ENCODE peak calls at places on chromosomes 16 and 17, in four cellular contexts. S is CD8-positive, alpha-beta T cell; N is AG10803; J is breast epithelium. L is an unnamed sample.

GRCh38 chr16:57530104-57530522 is 6.3 kb downstream of the CCDC102A start:
- DNase-seq in J (no peak), N (peak), S (peak), L (peak)

GRCh38 chr16:66590322-66590721 is 11.1 kb downstream of the CMTM2 start:
- DNase-seq in S (no peak), J (no peak), N (no peak), L (no peak)

GRCh38 chr16:67729636-67730248 is 10.6 kb upstream of the GFOD2 start:
- DNase-seq in J (no peak), S (no peak), N (no peak), L (no peak)

GRCh38 chr17:81814748-81815645 is 11.0 kb downstream of the GCGR start:
- DNase-seq in S (no peak), J (no peak), N (no peak), L (no peak)

GRCh38 chr16:85330694-85331188 is 218.5 kb upstream of the CIBAR2 start:
- DNase-seq in J (no peak), N (peak), S (peak), L (peak)

GRCh38 chr17:59812139-59812538 is 80.6 kb downstream of the TUBD1 start:
- DNase-seq in N (no peak), S (no peak), J (no peak), L (no peak)

GRCh38 chr17:46036491-46036890 is 37.4 kb downstream of the STH start:
- DNase-seq in J (no peak), N (no peak), S (no peak), L (no peak)

GRCh38 chr17:79002291-79002690 is 7.3 kb downstream of the CANT1 start:
- DNase-seq in N (no peak), S (no peak), J (peak), L (no peak)

GRCh38 chr16:12494716-12495115 is 309.0 kb downstream of the CPPED1 start:
- DNase-seq in J (no peak), S (no peak), N (no peak), L (no peak)

GRCh38 chr16:79362312-79362970 is 238.1 kb downstream of the MAF start:
- DNase-seq in J (no peak), S (no peak), N (no peak), L (no peak)

GRCh38 chr16:85524630-85525463 is 88.3 kb upstream of the GSE1 start:
- DNase-seq in S (no peak), N (peak), J (peak), L (peak)

GRCh38 chr16:74608944-74609343 is 2.0 kb upstream of the GLG1 start:
- DNase-seq in N (no peak), J (no peak), S (peak), L (no peak)

GRCh38 chr17:4304417-4305027 is 40.7 kb upstream of the ANKFY1 start:
- DNase-seq in N (peak), S (peak), J (no peak), L (peak)

GRCh38 chr17:66301418-66301863 is 972 bp upstream of the PRKCA start:
- DNase-seq in S (no peak), N (no peak), J (no peak), L (no peak)

GRCh38 chr17:15945493-15946209 is 721 bp downstream of the ADORA2B start:
- DNase-seq in J (no peak), S (peak), N (no peak), L (peak)

GRCh38 chr17:83062011-83062817 is 17.2 kb upstream of the METRNL start:
- DNase-seq in N (no peak), S (peak), J (peak), L (no peak)

GRCh38 chr17:41322264-41322902 is 6.9 kb upstream of the KRTAP17-1 start:
- DNase-seq in J (no peak), N (peak), S (no peak), L (peak)

GRCh38 chr17:71427801-71428200 is 693.0 kb upstream of the SOX9 start:
- DNase-seq in N (no peak), S (no peak), J (no peak), L (no peak)

GRCh38 chr17:29710891-29711418 is 88.2 kb upstream of the CORO6 start:
- DNase-seq in N (peak), S (no peak), J (no peak), L (peak)

GRCh38 chr17:64176556-64176955 is 46.6 kb upstream of the ERN1 start:
- DNase-seq in J (no peak), S (no peak), N (no peak), L (no peak)

GRCh38 chr17:70863436-70864248 is 694.3 kb downstream of the KCNJ2 start:
- DNase-seq in S (no peak), J (no peak), N (no peak), L (no peak)

GRCh38 chr17:3271072-3271848 is 26.9 kb downstream of the OR3A1 start:
- DNase-seq in N (no peak), J (no peak), S (no peak), L (no peak)

GRCh38 chr16:67525176-67525860 is 3.3 kb upstream of the RIPOR1 start:
- DNase-seq in J (no peak), N (peak), S (no peak), L (peak)

GRCh38 chr16:83887088-83887487 is 11.8 kb upstream of the MLYCD start:
- DNase-seq in S (no peak), N (peak), J (no peak), L (peak)

GRCh38 chr16:80739523-80739922 is 64.9 kb downstream of the CDYL2 start:
- DNase-seq in S (no peak), N (no peak), J (no peak), L (no peak)

GRCh38 chr17:2776589-2777241 is 19.5 kb upstream of the RAP1GAP2 start:
- DNase-seq in J (no peak), N (no peak), S (no peak), L (no peak)

GRCh38 chr17:51355314-51356083 is 95.2 kb downstream of the UTP18 start:
- DNase-seq in N (peak), J (no peak), S (no peak), L (peak)

GRCh38 chr16:83720213-83720612 is 87.6 kb upstream of the HSBP1 start:
- DNase-seq in J (no peak), S (no peak), N (no peak), L (no peak)

GRCh38 chr16:870856-871561 is 70.5 kb upstream of the GNG13 start:
- DNase-seq in J (no peak), N (no peak), S (no peak), L (no peak)

GRCh38 chr17:39939588-39940419 is 12.3 kb downstream of the LRRC3C start:
- DNase-seq in J (no peak), S (peak), N (peak), L (peak)

GRCh38 chr17:71110326-71110725 is 941.0 kb downstream of the KCNJ2 start:
- DNase-seq in S (no peak), J (no peak), N (peak), L (no peak)

L was measured in AG08395.